ENCODE peak calls at places on chromosomes 12 and 14, in seven cellular contexts. One of them, this sample, is unnamed.

GRCh38 chr12:65824314-65824563 is at the start of gene HMGA2:
- DNase-seq in tibial nerve: no peak
- DNase-seq in AG10803: peak; percentile 72
- DNase-seq in stomach: no peak
- DNase-seq in hepatocyte: peak; percentile 79
- DNase-seq in prostate gland: no peak
- DNase-seq in gastrocnemius medialis: no peak
- DNase-seq in this sample: no peak

GRCh38 chr12:121579190-121579791 is 1.5 kb downstream of the KDM2B start:
- DNase-seq in tibial nerve: peak; percentile 25
- DNase-seq in AG10803: no peak
- DNase-seq in stomach: peak; percentile 41
- DNase-seq in hepatocyte: peak; percentile 56
- DNase-seq in prostate gland: peak; percentile 11
- DNase-seq in gastrocnemius medialis: no peak
- DNase-seq in this sample: no peak

GRCh38 chr14:90968025-90968424 is 92.4 kb downstream of the RPS6KA5 start:
- DNase-seq in tibial nerve: no peak
- DNase-seq in AG10803: peak; percentile 9
- DNase-seq in stomach: no peak
- DNase-seq in hepatocyte: no peak
- DNase-seq in prostate gland: no peak
- DNase-seq in gastrocnemius medialis: no peak
- DNase-seq in this sample: no peak

GRCh38 chr14:104898195-104898558 is 26.5 kb upstream of the PLD4 start:
- DNase-seq in tibial nerve: no peak
- DNase-seq in AG10803: no peak
- DNase-seq in stomach: no peak
- DNase-seq in hepatocyte: no peak
- DNase-seq in prostate gland: no peak
- DNase-seq in gastrocnemius medialis: no peak
- DNase-seq in this sample: no peak

GRCh38 chr14:68819260-68819691 is 26.4 kb upstream of the ZFP36L1 start:
- DNase-seq in tibial nerve: no peak
- DNase-seq in AG10803: peak; percentile 51
- DNase-seq in stomach: peak; percentile 50
- DNase-seq in hepatocyte: peak; percentile 85
- DNase-seq in prostate gland: no peak
- DNase-seq in gastrocnemius medialis: no peak
- DNase-seq in this sample: no peak

GRCh38 chr14:64410084-64410774 is 22.1 kb downstream of the MTHFD1 start:
- DNase-seq in tibial nerve: no peak
- DNase-seq in AG10803: peak; percentile 31
- DNase-seq in stomach: no peak
- DNase-seq in hepatocyte: no peak
- DNase-seq in prostate gland: no peak
- DNase-seq in gastrocnemius medialis: no peak
- DNase-seq in this sample: no peak

GRCh38 chr14:90644882-90645281 is 171.3 kb downstream of the TTC7B start:
- DNase-seq in tibial nerve: peak; percentile 34
- DNase-seq in AG10803: peak; percentile 90
- DNase-seq in stomach: no peak
- DNase-seq in hepatocyte: peak; percentile 32
- DNase-seq in prostate gland: no peak
- DNase-seq in gastrocnemius medialis: peak; percentile 40
- DNase-seq in this sample: no peak

GRCh38 chr14:69317780-69318179 is 57.8 kb downstream of the GALNT16 start:
- DNase-seq in tibial nerve: peak; percentile 21
- DNase-seq in AG10803: no peak
- DNase-seq in stomach: no peak
- DNase-seq in hepatocyte: no peak
- DNase-seq in prostate gland: no peak
- DNase-seq in gastrocnemius medialis: no peak
- DNase-seq in this sample: no peak

GRCh38 chr12:117857632-117858274 is 111.0 kb downstream of the KSR2 start:
- DNase-seq in tibial nerve: peak; percentile 27
- DNase-seq in AG10803: peak; percentile 47
- DNase-seq in stomach: peak; percentile 49
- DNase-seq in hepatocyte: peak; percentile 60
- DNase-seq in prostate gland: no peak
- DNase-seq in gastrocnemius medialis: no peak
- DNase-seq in this sample: no peak

GRCh38 chr14:51652168-51653095 is 722 bp downstream of the FRMD6 start:
- DNase-seq in tibial nerve: peak; percentile 35
- DNase-seq in AG10803: no peak
- DNase-seq in stomach: peak; percentile 38
- DNase-seq in hepatocyte: no peak
- DNase-seq in prostate gland: peak; percentile 40
- DNase-seq in gastrocnemius medialis: peak; percentile 8
- DNase-seq in this sample: no peak

GRCh38 chr12:19574606-19575005 is 135.3 kb downstream of the AEBP2 start:
- DNase-seq in tibial nerve: no peak
- DNase-seq in AG10803: no peak
- DNase-seq in stomach: no peak
- DNase-seq in hepatocyte: no peak
- DNase-seq in prostate gland: no peak
- DNase-seq in gastrocnemius medialis: no peak
- DNase-seq in this sample: no peak

GRCh38 chr14:65159281-65160062 is 57.2 kb upstream of the MAX start:
- DNase-seq in tibial nerve: no peak
- DNase-seq in AG10803: no peak
- DNase-seq in stomach: no peak
- DNase-seq in hepatocyte: no peak
- DNase-seq in prostate gland: no peak
- DNase-seq in gastrocnemius medialis: no peak
- DNase-seq in this sample: no peak

GRCh38 chr12:50402270-50403000 is 1.8 kb downstream of the LARP4 start:
- DNase-seq in tibial nerve: no peak
- DNase-seq in AG10803: no peak
- DNase-seq in stomach: no peak
- DNase-seq in hepatocyte: no peak
- DNase-seq in prostate gland: no peak
- DNase-seq in gastrocnemius medialis: no peak
- DNase-seq in this sample: peak; percentile 52

GRCh38 chr14:91892918-91893527 is 25.7 kb upstream of the TC2N start:
- DNase-seq in tibial nerve: no peak
- DNase-seq in AG10803: no peak
- DNase-seq in stomach: no peak
- DNase-seq in hepatocyte: no peak
- DNase-seq in prostate gland: no peak
- DNase-seq in gastrocnemius medialis: no peak
- DNase-seq in this sample: no peak

GRCh38 chr14:102525213-102526143 is 15.9 kb upstream of the ANKRD9 start:
- DNase-seq in tibial nerve: peak; percentile 38
- DNase-seq in AG10803: peak; percentile 58
- DNase-seq in stomach: no peak
- DNase-seq in hepatocyte: peak; percentile 67
- DNase-seq in prostate gland: no peak
- DNase-seq in gastrocnemius medialis: no peak
- DNase-seq in this sample: no peak

GRCh38 chr12:28088566-28089277 is 101.5 kb upstream of the CCDC91 start:
- DNase-seq in tibial nerve: no peak
- DNase-seq in AG10803: peak; percentile 61
- DNase-seq in stomach: no peak
- DNase-seq in hepatocyte: no peak
- DNase-seq in prostate gland: no peak
- DNase-seq in gastrocnemius medialis: no peak
- DNase-seq in this sample: no peak

GRCh38 chr14:102213984-102214658 is 74.4 kb downstream of the WDR20 start:
- DNase-seq in tibial nerve: no peak
- DNase-seq in AG10803: no peak
- DNase-seq in stomach: no peak
- DNase-seq in hepatocyte: no peak
- DNase-seq in prostate gland: no peak
- DNase-seq in gastrocnemius medialis: no peak
- DNase-seq in this sample: no peak

GRCh38 chr12:19129121-19129485 is 430 bp upstream of the PLEKHA5 start:
- DNase-seq in tibial nerve: no peak
- DNase-seq in AG10803: peak; percentile 37
- DNase-seq in stomach: no peak
- DNase-seq in hepatocyte: no peak
- DNase-seq in prostate gland: no peak
- DNase-seq in gastrocnemius medialis: no peak
- DNase-seq in this sample: peak; percentile 69

GRCh38 chr12:39427360-39427808 is 15.5 kb downstream of the KIF21A start:
- DNase-seq in tibial nerve: no peak
- DNase-seq in AG10803: peak; percentile 40
- DNase-seq in stomach: no peak
- DNase-seq in hepatocyte: no peak
- DNase-seq in prostate gland: no peak
- DNase-seq in gastrocnemius medialis: no peak
- DNase-seq in this sample: no peak

GRCh38 chr14:96816281-96816680 is 19.1 kb downstream of the VRK1 start:
- DNase-seq in tibial nerve: no peak
- DNase-seq in AG10803: no peak
- DNase-seq in stomach: no peak
- DNase-seq in hepatocyte: no peak
- DNase-seq in prostate gland: no peak
- DNase-seq in gastrocnemius medialis: no peak
- DNase-seq in this sample: no peak

GRCh38 chr14:95468416-95469133 is 47.9 kb downstream of the SYNE3 start:
- DNase-seq in tibial nerve: no peak
- DNase-seq in AG10803: no peak
- DNase-seq in stomach: peak; percentile 48
- DNase-seq in hepatocyte: peak; percentile 69
- DNase-seq in prostate gland: no peak
- DNase-seq in gastrocnemius medialis: no peak
- DNase-seq in this sample: no peak

GRCh38 chr14:89519000-89519399 is 102.0 kb upstream of the FOXN3 start:
- DNase-seq in tibial nerve: no peak
- DNase-seq in AG10803: no peak
- DNase-seq in stomach: no peak
- DNase-seq in hepatocyte: no peak
- DNase-seq in prostate gland: no peak
- DNase-seq in gastrocnemius medialis: no peak
- DNase-seq in this sample: no peak

GRCh38 chr12:64609543-64610091 is 678 bp upstream of the RASSF3 start:
- DNase-seq in tibial nerve: no peak
- DNase-seq in AG10803: no peak
- DNase-seq in stomach: no peak
- DNase-seq in hepatocyte: peak; percentile 11
- DNase-seq in prostate gland: no peak
- DNase-seq in gastrocnemius medialis: no peak
- DNase-seq in this sample: no peak

GRCh38 chr12:67441736-67442346 is 172.7 kb downstream of the CAND1 start:
- DNase-seq in tibial nerve: peak; percentile 92
- DNase-seq in AG10803: peak; percentile 77
- DNase-seq in stomach: peak; percentile 91
- DNase-seq in hepatocyte: peak; percentile 91
- DNase-seq in prostate gland: peak; percentile 61
- DNase-seq in gastrocnemius medialis: peak; percentile 78
- DNase-seq in this sample: peak; percentile 23

GRCh38 chr12:68559984-68560822 is 50.5 kb upstream of the RAP1B start:
- DNase-seq in tibial nerve: peak; percentile 17
- DNase-seq in AG10803: peak; percentile 65
- DNase-seq in stomach: no peak
- DNase-seq in hepatocyte: no peak
- DNase-seq in prostate gland: no peak
- DNase-seq in gastrocnemius medialis: peak; percentile 9
- DNase-seq in this sample: no peak

GRCh38 chr12:115923851-115924250 is 353.6 kb downstream of the MED13L start:
- DNase-seq in tibial nerve: no peak
- DNase-seq in AG10803: no peak
- DNase-seq in stomach: no peak
- DNase-seq in hepatocyte: no peak
- DNase-seq in prostate gland: no peak
- DNase-seq in gastrocnemius medialis: no peak
- DNase-seq in this sample: no peak

GRCh38 chr14:100541621-100542560 is 45.3 kb downstream of the BEGAIN start:
- DNase-seq in tibial nerve: no peak
- DNase-seq in AG10803: no peak
- DNase-seq in stomach: no peak
- DNase-seq in hepatocyte: no peak
- DNase-seq in prostate gland: no peak
- DNase-seq in gastrocnemius medialis: no peak
- DNase-seq in this sample: no peak

GRCh38 chr14:77002889-77003288 is 25.6 kb downstream of the IRF2BPL start:
- DNase-seq in tibial nerve: no peak
- DNase-seq in AG10803: no peak
- DNase-seq in stomach: no peak
- DNase-seq in hepatocyte: peak; percentile 16
- DNase-seq in prostate gland: no peak
- DNase-seq in gastrocnemius medialis: no peak
- DNase-seq in this sample: no peak

GRCh38 chr14:26730929-26731618 is 133.2 kb upstream of the NOVA1 start:
- DNase-seq in tibial nerve: no peak
- DNase-seq in AG10803: no peak
- DNase-seq in stomach: no peak
- DNase-seq in hepatocyte: peak; percentile 30
- DNase-seq in prostate gland: no peak
- DNase-seq in gastrocnemius medialis: no peak
- DNase-seq in this sample: no peak

GRCh38 chr14:78848234-78848820 is 678.2 kb downstream of the NRXN3 start:
- DNase-seq in tibial nerve: no peak
- DNase-seq in AG10803: peak; percentile 9
- DNase-seq in stomach: peak; percentile 27
- DNase-seq in hepatocyte: peak; percentile 74
- DNase-seq in prostate gland: peak; percentile 19
- DNase-seq in gastrocnemius medialis: no peak
- DNase-seq in this sample: peak; percentile 18
- TF ChIP-seq CTCF in tibial nerve: peak; percentile 39
- TF ChIP-seq CTCF in AG10803: peak; percentile 72
- TF ChIP-seq CTCF in stomach: peak; percentile 66
- TF ChIP-seq CTCF in hepatocyte: peak; percentile 83
- TF ChIP-seq CTCF in prostate gland: peak; percentile 42
- TF ChIP-seq CTCF in gastrocnemius medialis: peak; percentile 36
- TF ChIP-seq CTCF in this sample: peak; percentile 95

GRCh38 chr12:53496752-53497032 is 2.6 kb downstream of the MAP3K12 start:
- DNase-seq in tibial nerve: no peak
- DNase-seq in AG10803: no peak
- DNase-seq in stomach: no peak
- DNase-seq in hepatocyte: no peak
- DNase-seq in prostate gland: no peak
- DNase-seq in gastrocnemius medialis: no peak
- DNase-seq in this sample: no peak
- H3K4me3 ChIP-seq in tibial nerve: no peak overlapping the region
- H3K4me3 ChIP-seq in AG10803: peak overlapping the region; percentile 26
- H3K4me3 ChIP-seq in stomach: no peak overlapping the region
- H3K4me3 ChIP-seq in hepatocyte: no peak overlapping the region
- H3K4me3 ChIP-seq in prostate gland: no peak overlapping the region
- H3K4me3 ChIP-seq in gastrocnemius medialis: no peak overlapping the region
- H3K4me3 ChIP-seq in this sample: peak overlapping the region; percentile 17

DNA sequence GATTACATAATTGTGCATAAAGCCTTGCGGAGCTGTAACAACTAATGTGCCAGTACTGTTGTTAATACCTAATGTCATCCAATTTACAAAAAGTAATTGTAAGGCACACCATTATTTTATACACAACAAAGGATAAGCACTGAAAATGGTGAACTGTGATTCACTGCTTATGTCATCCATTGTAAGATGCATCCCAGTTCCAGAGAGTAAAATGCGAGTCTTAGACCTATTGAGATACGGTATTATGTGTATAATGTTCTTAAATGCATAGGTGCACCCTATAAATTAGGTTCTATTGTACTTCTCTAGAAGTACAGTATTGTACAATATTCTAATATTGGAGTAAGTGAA is 395 bp downstream of the PARP2 start:
- DNase-seq in tibial nerve: no peak
- DNase-seq in AG10803: peak; percentile 13
- DNase-seq in stomach: no peak
- DNase-seq in hepatocyte: peak; percentile 6
- DNase-seq in prostate gland: no peak
- DNase-seq in gastrocnemius medialis: no peak
- DNase-seq in this sample: no peak
- TF ChIP-seq CTCF in tibial nerve: no peak
- TF ChIP-seq CTCF in AG10803: no peak
- TF ChIP-seq CTCF in stomach: no peak
- TF ChIP-seq CTCF in hepatocyte: no peak
- TF ChIP-seq CTCF in prostate gland: no peak
- TF ChIP-seq CTCF in gastrocnemius medialis: no peak
- TF ChIP-seq CTCF in this sample: no peak

GRCh38 chr12:54370218-54370730 is 6.0 kb upstream of the GPR84 start:
- DNase-seq in tibial nerve: peak; percentile 59
- DNase-seq in AG10803: peak; percentile 81
- DNase-seq in stomach: peak; percentile 80
- DNase-seq in hepatocyte: peak; percentile 90
- DNase-seq in prostate gland: peak; percentile 62
- DNase-seq in gastrocnemius medialis: no peak
- DNase-seq in this sample: no peak
- H3K4me3 ChIP-seq in tibial nerve: peak overlapping the region; percentile 25
- H3K4me3 ChIP-seq in AG10803: peak overlapping the region; percentile 59
- H3K4me3 ChIP-seq in stomach: peak overlapping the region; percentile 34
- H3K4me3 ChIP-seq in hepatocyte: no peak overlapping the region
- H3K4me3 ChIP-seq in prostate gland: peak overlapping the region; percentile 10
- H3K4me3 ChIP-seq in gastrocnemius medialis: peak overlapping the region; percentile 48
- H3K4me3 ChIP-seq in this sample: no peak overlapping the region

This sample was measured in LNCaP clone FGC.